ENCODE peak calls at places on chromosome 1, in seven cellular contexts. T is RCC 7860, Z is caudate nucleus, M is D341Med, G is AG04450, L is neuronal stem cell, H is PC-3. D is an unnamed sample.

GRCh38 chr1:17994046-17994445 is 113.6 kb upstream of the IGSF21 start:
- DNase-seq in T (no peak), Z (no peak), M (no peak), G (no peak), L (no peak), H (no peak), D (no peak)

GRCh38 chr1:231566468-231566867 is 38.0 kb downstream of the TSNAX start:
- DNase-seq in T (no peak), Z (no peak), M (no peak), G (no peak), L (no peak), H (no peak), D (no peak)

GRCh38 chr1:184406454-184406853 is 19.6 kb downstream of the C1orf21 start:
- DNase-seq in T (no peak), Z (no peak), M (no peak), G (no peak), L (no peak), H (no peak), D (no peak)

GRCh38 chr1:193234523-193234922 is 48.1 kb upstream of the B3GALT2 start:
- DNase-seq in T (no peak), Z (no peak), M (no peak), G (no peak), L (no peak), H (no peak), D (no peak)

GRCh38 chr1:89832481-89833127 is 11.8 kb downstream of the LRRC8D start:
- DNase-seq in T (no peak), Z (no peak), M (no peak), G (no peak), L (no peak), H (no peak), D (no peak)

GRCh38 chr1:221227872-221228337 is 348.7 kb downstream of the HLX start:
- DNase-seq in T (no peak), Z (no peak), M (no peak), G (no peak), L (no peak), H (no peak), D (no peak)

GRCh38 chr1:173328961-173329360 is 121.8 kb upstream of the TNFSF4 start:
- DNase-seq in T (no peak), Z (no peak), M (no peak), G (no peak), L (no peak), H (no peak), D (no peak)

GRCh38 chr1:179447489-179447888 is 81.7 kb downstream of the AXDND1 start:
- DNase-seq in T (no peak), Z (no peak), M (peak), G (no peak), L (no peak), H (peak), D (peak)

GRCh38 chr1:8323706-8324105 is 5.8 kb downstream of the SLC45A1 start:
- DNase-seq in T (no peak), Z (no peak), M (no peak), G (no peak), L (no peak), H (no peak), D (no peak)

GRCh38 chr1:182615468-182616129 is 11.4 kb upstream of the RGS16 start:
- DNase-seq in T (no peak), Z (no peak), M (peak), G (no peak), L (peak), H (no peak), D (peak)

GRCh38 chr1:198678301-198678836 is 39.5 kb downstream of the PTPRC start:
- DNase-seq in T (no peak), Z (no peak), M (no peak), G (no peak), L (no peak), H (no peak), D (no peak)

GRCh38 chr1:223844962-223845809 is 561 bp downstream of the TP53BP2 start:
- DNase-seq in T (peak), Z (no peak), M (peak), G (no peak), L (peak), H (peak), D (peak)

D was measured in BE2C.